ENCODE peak calls at places on chromosomes 3 and 15, in eight cellular contexts. T, N, L, A, G, O, V and U are unnamed samples.

GRCh38 chr15:60612400-60613048 is 133.6 kb upstream of the ICE2 start:
- DNase-seq in T (no peak), N (no peak), L (no peak), A (peak), G (no peak), O (no peak), V (no peak), U (no peak)

GRCh38 chr3:160837394-160837975 is 81.5 kb downstream of the PPM1L start:
- DNase-seq in T (no peak), N (no peak), L (no peak), A (no peak), G (peak), O (no peak), V (no peak), U (no peak)

GRCh38 chr3:42497009-42497731 is 5.3 kb upstream of the VIPR1 start:
- DNase-seq in T (peak), N (peak), L (no peak), A (no peak), G (peak), O (no peak), V (no peak), U (peak)

GRCh38 chr15:62726461-62726860 is 316.1 kb upstream of the TPM1 start:
- DNase-seq in T (no peak), N (no peak), L (no peak), A (no peak), G (no peak), O (no peak), V (no peak), U (no peak)

GRCh38 chr3:89107461-89108035 is at the start of gene EPHA3:
- DNase-seq in T (peak), N (peak), L (peak), A (peak), G (peak), O (peak), V (peak), U (peak)

GRCh38 chr3:45890405-45890804 is 4.1 kb downstream of the CCR9 start:
- DNase-seq in T (no peak), N (peak), L (peak), A (no peak), G (peak), O (no peak), V (peak), U (no peak)

GRCh38 chr15:99414755-99415731 is 150.7 kb upstream of the MEF2A start:
- DNase-seq in T (no peak), N (no peak), L (no peak), A (peak), G (no peak), O (no peak), V (no peak), U (peak)

GRCh38 chr3:191388823-191389222 is 58.5 kb upstream of the UTS2B start:
- DNase-seq in T (no peak), N (no peak), L (no peak), A (no peak), G (no peak), O (no peak), V (no peak), U (no peak)

GRCh38 chr3:11616551-11616950 is 27.2 kb downstream of the VGLL4 start:
- DNase-seq in T (no peak), N (no peak), L (no peak), A (no peak), G (no peak), O (no peak), V (no peak), U (no peak)

DNA sequence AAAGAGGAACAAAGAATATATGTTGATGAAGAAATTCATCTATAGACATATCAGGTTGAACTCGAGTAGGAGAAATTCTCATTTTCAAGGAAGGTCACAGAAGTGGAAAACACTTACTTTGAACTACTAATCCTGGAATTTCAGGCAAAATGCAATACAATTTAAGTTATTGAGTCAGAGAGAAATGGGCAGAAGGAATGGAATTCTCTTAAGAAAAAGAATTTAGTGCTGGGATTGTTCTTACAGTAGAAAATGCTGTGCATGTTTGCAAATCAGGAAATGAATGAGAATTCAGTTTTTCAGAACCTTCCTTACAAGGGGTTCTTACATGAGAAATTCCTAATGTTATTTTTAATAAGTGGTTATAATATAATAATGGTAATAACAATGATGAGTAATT is 135.8 kb upstream of the TGFBR2 start:
- DNase-seq in T (no peak), N (no peak), L (no peak), A (no peak), G (no peak), O (no peak), V (no peak), U (no peak)
- H3K27ac ChIP-seq in T (no peak), N (no peak), L (no peak), A (no peak), G (no peak), O (no peak), V (no peak), U (no peak)

GRCh38 chr15:38266247-38266996 is 13.8 kb downstream of the SPRED1 start:
- DNase-seq in T (no peak), N (no peak), L (no peak), A (no peak), G (no peak), O (no peak), V (no peak), U (no peak)
- H3K27ac ChIP-seq in T (no peak), N (no peak), L (no peak), A (no peak), G (no peak), O (no peak), V (no peak), U (no peak)

DNA sequence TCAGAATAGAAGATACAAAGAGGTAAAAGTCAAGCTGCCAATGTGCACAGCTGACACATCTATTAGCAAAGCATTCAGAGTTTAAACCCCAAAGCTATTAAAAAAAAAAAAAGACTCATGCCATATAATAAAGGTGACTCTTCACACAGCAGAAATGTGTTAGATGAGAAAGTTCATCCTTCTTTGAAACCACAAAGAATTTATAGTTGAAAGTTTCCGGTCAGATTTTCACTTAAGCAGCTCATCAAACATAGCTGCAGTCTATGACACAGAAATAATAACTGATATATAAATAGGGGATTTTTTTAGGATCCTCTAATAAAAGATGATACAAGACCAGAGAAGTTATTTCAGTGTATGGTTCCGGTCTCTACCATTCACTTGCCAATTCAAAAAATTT is 76.6 kb downstream of the WWTR1 start:
- DNase-seq in T (no peak), N (no peak), L (no peak), A (peak), G (no peak), O (no peak), V (no peak), U (no peak)
- H3K27ac ChIP-seq in T (no peak), N (peak), L (peak), A (peak), G (no peak), O (peak), V (no peak), U (no peak)

GRCh38 chr3:16205156-16205870 is 30.8 kb downstream of the GALNT15 start:
- DNase-seq in T (no peak), N (no peak), L (no peak), A (peak), G (no peak), O (no peak), V (no peak), U (no peak)
- H3K27ac ChIP-seq in T (no peak), N (no peak), L (no peak), A (no peak), G (no peak), O (no peak), V (no peak), U (no peak)

DNA sequence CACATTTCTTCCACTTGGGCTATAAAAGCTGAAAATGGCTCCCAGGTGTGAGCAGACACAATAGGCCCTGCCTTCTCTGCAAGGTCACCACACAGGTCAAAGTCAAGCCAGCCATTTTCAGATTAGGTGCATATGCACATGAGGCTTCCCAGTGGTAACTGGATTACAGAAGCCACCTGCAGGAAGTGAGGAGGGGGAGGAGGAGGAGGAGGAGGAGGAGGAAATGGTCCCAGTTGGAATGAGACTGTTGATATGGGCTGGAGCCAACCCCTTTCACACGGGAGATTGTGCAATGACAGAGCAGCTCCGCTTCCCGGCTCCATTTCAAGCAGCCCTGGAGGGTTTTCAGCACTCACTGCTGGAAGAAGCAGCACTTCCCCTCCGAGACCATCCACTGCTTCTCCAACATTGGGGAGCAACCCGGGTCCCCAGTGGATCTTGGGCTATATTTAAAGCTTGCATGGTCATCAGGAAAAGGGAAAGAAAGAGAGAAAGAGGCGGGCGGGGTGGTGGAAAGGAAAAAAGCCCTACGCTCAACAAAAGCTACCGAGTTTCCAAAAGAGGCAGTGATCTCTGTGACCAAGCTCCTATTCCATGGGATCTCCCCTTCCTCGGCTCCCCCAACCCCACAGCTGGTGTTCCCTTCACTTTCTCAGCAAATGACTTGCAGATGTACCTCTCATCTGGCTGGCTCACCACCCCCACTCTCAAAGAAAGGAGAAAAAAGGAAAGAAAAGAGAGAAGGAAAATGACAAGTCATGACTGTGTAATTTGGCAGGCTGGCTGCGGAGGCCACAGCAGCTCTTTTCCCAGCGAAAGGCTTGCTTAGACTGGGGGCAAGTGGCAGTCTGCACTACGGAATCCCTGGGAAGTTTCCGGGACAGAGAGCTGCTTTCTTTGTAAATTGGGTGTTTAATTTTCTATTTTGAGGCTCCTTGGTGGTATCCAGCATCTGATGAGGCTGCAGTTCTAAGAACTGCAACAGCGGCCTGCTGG is 58.3 kb downstream of the LRIG1 start:
- DNase-seq in T (peak), N (no peak), L (peak), A (peak), G (peak), O (peak), V (no peak), U (peak)
- H3K27ac ChIP-seq in T (peak), N (no peak), L (peak), A (peak), G (peak), O (peak), V (no peak), U (peak)

DNA sequence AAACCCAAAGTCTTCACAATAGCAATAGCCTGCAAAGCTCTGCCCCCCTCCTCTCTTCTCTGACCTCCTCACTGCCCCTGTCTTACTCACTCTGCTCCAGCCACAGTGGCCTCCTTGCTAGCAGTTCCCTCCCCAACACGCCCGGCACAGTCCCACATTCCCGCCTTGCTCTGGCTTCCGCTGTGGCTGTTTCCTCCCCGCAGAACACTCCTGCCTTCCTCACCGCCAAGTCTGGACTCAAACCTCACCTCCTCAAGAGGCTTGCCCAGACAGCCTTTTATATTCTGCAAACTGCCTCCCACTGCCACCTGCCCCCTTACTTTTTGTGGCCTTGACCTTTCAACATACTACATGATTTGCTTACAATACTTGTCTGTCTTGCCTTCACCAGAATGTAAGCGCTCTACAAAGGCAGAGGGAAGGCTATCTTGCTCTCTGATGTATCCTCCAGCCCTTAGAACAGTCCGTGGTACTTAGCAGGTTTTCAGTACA is 406 bp upstream of the MPI start:
- DNase-seq in T (no peak), N (no peak), L (peak), A (no peak), G (peak), O (peak), V (no peak), U (peak)
- H3K27ac ChIP-seq in T (peak), N (no peak), L (peak), A (no peak), G (peak), O (peak), V (peak), U (no peak)

GRCh38 chr15:40080104-40080503 is 28.6 kb downstream of the BMF start:
- DNase-seq in T (no peak), N (no peak), L (no peak), A (no peak), G (no peak), O (no peak), V (no peak), U (no peak)

GRCh38 chr15:40081691-40082194 is 26.9 kb downstream of the BMF start:
- DNase-seq in T (peak), N (no peak), L (peak), A (peak), G (peak), O (peak), V (no peak), U (peak)

GRCh38 chr15:40079456-40079855 is 29.2 kb downstream of the BMF start:
- DNase-seq in T (no peak), N (no peak), L (no peak), A (no peak), G (no peak), O (no peak), V (no peak), U (no peak)

GRCh38 chr15:40082195-40082868 is 26.3 kb downstream of the BMF start:
- DNase-seq in T (no peak), N (no peak), L (no peak), A (no peak), G (peak), O (no peak), V (no peak), U (no peak)

DNA sequence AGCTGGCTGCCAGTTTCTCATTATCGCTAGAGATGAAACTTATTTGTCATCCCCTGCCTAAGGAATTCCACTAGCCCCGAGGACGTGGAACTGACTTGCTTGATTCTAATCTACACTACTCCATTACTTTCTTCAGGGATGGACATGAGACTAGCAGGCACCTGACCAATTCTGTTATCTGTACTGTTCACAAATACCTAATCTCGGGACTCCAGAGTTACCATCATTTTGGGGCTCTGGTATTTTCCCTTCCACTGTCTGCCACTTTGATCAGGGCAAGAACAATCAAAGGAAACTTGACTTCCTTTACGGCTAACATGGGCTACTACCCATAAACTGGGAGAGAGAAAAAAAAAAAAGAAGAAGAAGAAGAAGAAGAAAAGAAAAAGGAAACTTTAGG is 27.8 kb downstream of the BMF start:
- DNase-seq in T (no peak), N (no peak), L (no peak), A (no peak), G (no peak), O (no peak), V (no peak), U (no peak)
- H3K27ac ChIP-seq in T (peak), N (no peak), L (peak), A (no peak), G (no peak), O (peak), V (no peak), U (peak)

GRCh38 chr3:107882261-107882660 is 208.6 kb downstream of the CD47 start:
- DNase-seq in T (no peak), N (no peak), L (no peak), A (no peak), G (no peak), O (no peak), V (no peak), U (no peak)
- H3K27ac ChIP-seq in T (no peak), N (no peak), L (no peak), A (no peak), G (no peak), O (no peak), V (no peak), U (no peak)